ENCODE peak calls at places on chromosomes 6 and 20, in five cellular contexts. O, A, V, E and Y are unnamed samples.

GRCh38 chr20:16541226-16541625 is 32.0 kb downstream of the KIF16B start:
- DNase-seq in O (no peak), A (peak), V (no peak), E (no peak), Y (no peak)

GRCh38 chr6:40963019-40963418 is 76.0 kb downstream of the UNC5CL start:
- DNase-seq in O (no peak), A (no peak), V (no peak), E (no peak), Y (no peak)

GRCh38 chr6:52231411-52232127 is 12.7 kb downstream of the IL17F start:
- DNase-seq in O (no peak), A (no peak), V (no peak), E (no peak), Y (no peak)

GRCh38 chr6:87722831-87723726 is 21.0 kb upstream of the AKIRIN2 start:
- DNase-seq in O (peak), A (peak), V (peak), E (peak), Y (no peak)

GRCh38 chr20:54318892-54319291 is 111.0 kb downstream of the PFDN4 start:
- DNase-seq in O (no peak), A (no peak), V (no peak), E (no peak), Y (no peak)

GRCh38 chr6:170206317-170206621 is 84.6 kb downstream of the DLL1 start:
- DNase-seq in O (no peak), A (no peak), V (no peak), E (no peak), Y (no peak)

GRCh38 chr6:13089296-13089994 is 238.9 kb downstream of the TBC1D7 start:
- DNase-seq in O (no peak), A (no peak), V (no peak), E (no peak), Y (no peak)

GRCh38 chr20:12093062-12093796 is 175.5 kb downstream of the BTBD3 start:
- DNase-seq in O (peak), A (no peak), V (peak), E (no peak), Y (no peak)

GRCh38 chr20:2626853-2627541 is 25.4 kb upstream of the NOP56 start:
- DNase-seq in O (no peak), A (no peak), V (no peak), E (peak), Y (no peak)

GRCh38 chr6:156601821-156602301 is 175.3 kb upstream of the ARID1B start:
- DNase-seq in O (no peak), A (no peak), V (no peak), E (no peak), Y (no peak)

GRCh38 chr6:169225131-169225576 is 28.5 kb downstream of the THBS2 start:
- DNase-seq in O (no peak), A (no peak), V (no peak), E (no peak), Y (no peak)

GRCh38 chr6:13913226-13914001 is 11.3 kb upstream of the RNF182 start:
- DNase-seq in O (no peak), A (no peak), V (no peak), E (no peak), Y (no peak)

GRCh38 chr6:44446626-44447297 is 59.3 kb downstream of the CDC5L start:
- DNase-seq in O (no peak), A (no peak), V (no peak), E (peak), Y (no peak)

GRCh38 chr6:75922226-75922625 is 150.2 kb downstream of the IMPG1 start:
- DNase-seq in O (no peak), A (no peak), V (no peak), E (no peak), Y (no peak)

GRCh38 chr6:116059713-116060571 is 749 bp downstream of the FRK start:
- DNase-seq in O (no peak), A (no peak), V (peak), E (peak), Y (no peak)

GRCh38 chr20:29743101-29743931 is 1514.1 kb upstream of the DEFB115 start:
- DNase-seq in O (no peak), A (no peak), V (no peak), E (no peak), Y (no peak)

GRCh38 chr6:27545271-27546046 is 72.6 kb upstream of the ZNF184 start:
- DNase-seq in O (no peak), A (no peak), V (no peak), E (peak), Y (no peak)

GRCh38 chr6:89984926-89985743 is 90.9 kb downstream of the GJA10 start:
- DNase-seq in O (no peak), A (peak), V (no peak), E (no peak), Y (peak)

GRCh38 chr6:131199568-131200272 is 64.5 kb downstream of the AKAP7 start:
- DNase-seq in O (peak), A (peak), V (no peak), E (no peak), Y (peak)

GRCh38 chr6:97052152-97052787 is 127.7 kb downstream of the KLHL32 start:
- DNase-seq in O (no peak), A (no peak), V (no peak), E (no peak), Y (no peak)

GRCh38 chr20:17964632-17965031 is 4.0 kb downstream of the SNX5 start:
- DNase-seq in O (no peak), A (no peak), V (no peak), E (no peak), Y (no peak)

GRCh38 chr6:169087436-169088046 is 166.1 kb downstream of the THBS2 start:
- DNase-seq in O (no peak), A (no peak), V (no peak), E (no peak), Y (no peak)

GRCh38 chr20:57432874-57433491 is 41.8 kb downstream of the RBM38 start:
- DNase-seq in O (peak), A (peak), V (no peak), E (peak), Y (no peak)

DNA sequence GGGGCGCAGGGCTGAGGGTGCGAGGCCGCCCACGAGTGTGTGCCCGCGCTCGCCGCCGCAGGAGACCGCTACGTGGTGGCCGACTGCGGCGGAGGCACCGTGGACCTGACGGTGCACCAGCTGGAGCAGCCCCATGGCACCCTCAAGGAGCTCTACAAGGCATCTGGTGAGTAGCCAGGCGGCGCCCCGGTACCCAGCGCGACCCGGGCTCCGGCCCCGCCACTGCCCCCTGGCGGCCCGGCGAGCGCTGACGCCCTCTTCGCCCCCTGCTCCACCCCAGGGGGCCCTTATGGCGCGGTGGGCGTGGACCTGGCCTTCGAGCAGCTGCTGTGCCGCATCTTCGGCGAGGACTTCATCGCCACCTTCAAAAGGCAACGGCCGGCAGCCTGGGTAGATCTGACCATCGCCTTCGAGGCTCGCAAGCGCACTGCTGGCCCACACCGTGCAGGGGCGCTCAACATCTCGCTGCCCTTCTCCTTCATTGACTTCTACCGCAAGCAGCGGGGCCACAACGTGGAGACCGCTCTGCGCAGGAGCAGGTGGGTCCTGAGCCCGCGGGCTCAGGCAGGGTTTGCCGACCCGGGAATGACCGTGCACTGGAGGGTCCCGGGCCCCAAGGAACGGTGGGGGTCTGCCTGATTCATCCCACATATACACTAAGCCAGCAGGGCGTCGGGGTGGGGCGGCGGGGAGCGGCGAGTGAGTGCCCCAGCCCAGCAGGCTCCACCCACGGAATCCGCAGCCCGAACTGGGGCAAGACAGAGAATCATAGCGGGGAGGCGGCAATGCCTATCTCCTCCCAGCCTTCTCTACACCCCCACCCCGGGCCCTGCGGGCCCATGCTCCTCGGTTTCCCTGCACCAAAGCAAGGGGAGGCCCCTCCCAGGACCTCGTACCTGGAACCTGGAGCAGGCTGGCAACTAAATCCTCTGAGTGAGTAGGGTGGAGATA is 17.5 kb downstream of the HSPA12B start:
- DNase-seq in O (no peak), A (no peak), V (no peak), E (no peak), Y (peak)
- TF ChIP-seq CTCF in O (peak), A (peak), V (peak), E (peak), Y (peak)

GRCh38 chr6:49555951-49556350 is 5.5 kb downstream of the C6orf141 start:
- DNase-seq in O (no peak), A (no peak), V (no peak), E (no peak), Y (no peak)

GRCh38 chr6:49556429-49556837 is 6.0 kb downstream of the C6orf141 start:
- DNase-seq in O (no peak), A (no peak), V (peak), E (peak), Y (no peak)

GRCh38 chr6:49558233-49558632 is 7.8 kb downstream of the C6orf141 start:
- DNase-seq in O (no peak), A (no peak), V (no peak), E (no peak), Y (no peak)

GRCh38 chr6:49553353-49553752 is 2.9 kb downstream of the C6orf141 start:
- DNase-seq in O (no peak), A (no peak), V (no peak), E (peak), Y (no peak)

DNA sequence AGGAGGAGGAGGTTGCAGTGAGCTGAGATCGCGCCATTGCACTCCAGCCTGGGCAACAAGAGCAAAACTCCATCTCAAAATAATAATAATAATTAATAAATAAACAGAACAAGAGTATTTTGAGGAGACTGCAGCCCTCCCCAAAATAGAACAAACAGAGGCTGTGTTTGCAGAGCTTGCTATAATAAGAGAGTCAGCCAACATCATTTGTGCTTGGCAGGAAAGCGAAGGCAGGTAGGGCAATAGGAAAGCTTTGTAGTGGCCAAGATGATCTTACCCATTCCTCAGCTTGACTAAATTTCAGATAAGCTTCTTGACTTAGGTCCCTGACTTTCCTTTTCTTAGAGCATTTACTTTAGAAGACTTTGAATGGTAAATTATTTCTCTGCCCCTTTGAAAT is 6.7 kb downstream of the C6orf141 start:
- DNase-seq in O (no peak), A (no peak), V (no peak), E (no peak), Y (no peak)
- H3K27ac ChIP-seq in O (no peak), A (no peak), V (no peak), E (peak), Y (no peak)

GRCh38 chr6:36843169-36843568 is 3.9 kb upstream of the CPNE5 start:
- DNase-seq in O (no peak), A (no peak), V (no peak), E (no peak), Y (no peak)
- H3K4me3 ChIP-seq in O (no peak), A (no peak), V (no peak), E (no peak), Y (no peak)

GRCh38 chr6:55293116-55293515 is 34.2 kb upstream of the GFRAL start:
- DNase-seq in O (no peak), A (no peak), V (no peak), E (no peak), Y (no peak)
- TF ChIP-seq CTCF in O (no peak), A (no peak), V (no peak), E (peak), Y (peak)

DNA sequence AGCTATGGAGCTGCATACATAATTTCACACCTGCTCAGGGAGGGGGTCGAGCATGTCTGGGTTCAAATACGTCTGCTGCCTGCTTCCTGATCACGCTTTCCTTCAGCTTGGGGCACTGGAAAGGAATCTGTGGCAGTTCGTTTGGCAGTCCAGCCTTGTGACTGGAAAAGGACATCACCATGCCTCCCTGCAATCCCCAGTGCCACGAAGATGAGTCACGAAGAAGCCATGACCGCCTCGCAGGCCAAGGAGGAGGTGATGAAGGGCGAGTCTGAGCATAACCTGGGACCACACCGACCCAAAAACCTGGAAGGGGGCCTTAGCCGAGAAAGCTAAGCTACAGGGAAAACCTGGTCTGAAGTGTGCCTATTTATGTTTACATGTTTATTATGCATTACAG is 13.1 kb downstream of the JAG1 start:
- DNase-seq in O (no peak), A (peak), V (no peak), E (no peak), Y (no peak)
- H3K27ac ChIP-seq in O (no peak), A (no peak), V (no peak), E (no peak), Y (no peak)

GRCh38 chr20:53319716-53320115 is 273.9 kb downstream of the ZNF217 start:
- DNase-seq in O (no peak), A (no peak), V (no peak), E (no peak), Y (no peak)

GRCh38 chr20:53319200-53319599 is 274.4 kb downstream of the ZNF217 start:
- DNase-seq in O (no peak), A (no peak), V (no peak), E (no peak), Y (no peak)

GRCh38 chr20:53321596-53321995 is 272.0 kb downstream of the ZNF217 start:
- DNase-seq in O (no peak), A (no peak), V (no peak), E (no peak), Y (no peak)

DNA sequence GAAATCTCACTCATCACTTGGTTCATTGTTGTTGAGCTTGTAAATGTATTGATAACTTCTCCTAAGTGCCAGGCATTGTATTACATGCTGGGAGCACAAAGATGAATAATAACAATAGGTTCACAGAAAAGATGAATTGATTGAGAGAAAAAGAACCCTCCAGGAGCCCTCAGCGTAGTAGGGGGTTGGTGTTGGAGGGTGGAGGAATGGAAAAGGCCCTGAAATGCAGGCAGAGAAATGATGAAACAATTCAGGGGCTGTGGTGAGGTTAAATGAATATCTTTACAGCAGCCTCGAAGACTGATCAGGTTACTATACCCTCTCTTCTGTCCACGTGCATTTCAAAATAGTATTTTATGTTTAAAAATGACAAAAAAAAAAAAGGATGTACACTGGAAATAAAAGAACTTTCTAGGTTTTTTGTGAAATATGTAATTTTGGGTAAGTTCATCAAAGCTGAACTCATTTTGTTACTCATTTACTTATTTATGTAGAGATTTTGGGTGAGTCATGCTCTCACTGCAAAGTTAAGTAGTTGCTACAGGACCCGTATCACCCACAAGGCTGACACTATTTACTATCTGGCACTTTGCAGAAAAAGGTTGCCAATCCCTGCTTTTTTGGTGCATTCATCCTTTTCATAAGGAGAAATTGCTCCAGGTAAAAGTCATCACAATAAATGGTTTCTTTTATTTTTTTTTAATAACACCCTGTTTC is 277.3 kb downstream of the ZNF217 start:
- DNase-seq in O (no peak), A (no peak), V (no peak), E (no peak), Y (no peak)
- H3K4me3 ChIP-seq in O (no peak), A (no peak), V (no peak), E (no peak), Y (no peak)

DNA sequence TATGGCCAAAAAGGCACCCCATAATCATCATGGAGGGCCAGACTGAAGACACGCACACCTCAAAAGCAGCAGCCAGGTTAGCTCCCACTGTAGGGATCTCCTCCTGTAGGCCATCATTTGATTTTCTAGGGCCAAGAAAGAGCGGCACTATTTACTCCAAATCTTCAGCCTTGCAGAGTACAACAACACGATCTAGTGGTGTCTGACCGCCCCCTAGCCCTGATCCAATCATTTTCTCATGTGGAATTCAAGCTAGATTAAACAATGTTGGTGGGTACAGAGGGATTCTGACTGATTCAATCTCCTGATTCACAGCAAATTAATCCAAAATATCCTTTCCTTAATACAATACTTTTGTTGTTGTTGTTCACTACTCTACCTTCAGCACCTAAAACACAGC is 12.5 kb downstream of the GNAS-AS1 start:
- DNase-seq in O (no peak), A (no peak), V (no peak), E (no peak), Y (no peak)
- TF ChIP-seq CTCF in O (no peak), A (no peak), V (no peak), E (no peak), Y (no peak)

GRCh38 chr20:51306521-51307358 is 235.8 kb downstream of the NFATC2 start:
- DNase-seq in O (peak), A (peak), V (peak), E (no peak), Y (peak)
- H3K27ac ChIP-seq in O (no peak), A (no peak), V (no peak), E (no peak), Y (no peak)

DNA sequence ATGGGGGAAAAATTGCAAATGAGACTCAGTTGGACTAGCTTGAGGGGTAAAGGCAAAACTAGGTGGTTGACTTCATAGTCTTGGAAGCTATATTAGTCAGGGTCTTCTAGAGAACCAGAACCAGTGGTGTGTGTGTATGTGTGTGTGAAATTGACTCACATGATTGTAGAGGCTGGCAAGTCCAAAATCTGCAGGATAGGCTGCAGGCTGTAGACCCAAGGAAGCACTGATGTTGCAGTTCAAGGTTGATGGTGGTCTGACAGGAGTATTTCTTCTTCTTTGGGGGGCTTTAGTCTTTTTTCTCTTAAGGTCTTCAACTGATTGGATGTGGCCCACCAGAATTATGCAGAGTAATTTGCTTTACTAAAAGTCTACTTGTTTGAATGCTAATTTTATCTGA is 217.4 kb downstream of the MANEA start:
- DNase-seq in O (no peak), A (no peak), V (no peak), E (no peak), Y (no peak)
- H3K4me3 ChIP-seq in O (no peak), A (no peak), V (no peak), E (no peak), Y (no peak)